ENCODE peak calls at places on chromosomes 2 and 18, in four cellular contexts. P, E, G and O are unnamed samples.

GRCh38 chr18:80183273-80184050 is 63.9 kb downstream of the PARD6G start:
- DNase-seq in P (no peak), E (no peak), G (peak; percentile 36), O (no peak)

GRCh38 chr2:44310287-44310686 is 35.0 kb downstream of the SLC3A1 start:
- DNase-seq in P (no peak), E (no peak), G (no peak), O (no peak)

GRCh38 chr2:145753209-145753608 is 1233.3 kb upstream of the ZEB2 start:
- DNase-seq in P (no peak), E (no peak), G (no peak), O (no peak)

GRCh38 chr2:127173073-127173472 is 47.0 kb downstream of the CYP27C1 start:
- DNase-seq in P (no peak), E (no peak), G (no peak), O (no peak)

GRCh38 chr2:240445961-240446538 is 10.6 kb downstream of the GPC1 start:
- DNase-seq in P (no peak), E (no peak), G (no peak), O (no peak)

GRCh38 chr2:80496770-80497169 is 192.2 kb upstream of the LRRTM1 start:
- DNase-seq in P (peak; percentile 60), E (no peak), G (no peak), O (no peak)

GRCh38 chr2:191231995-191232394 is 13.2 kb upstream of the MYO1B start:
- DNase-seq in P (no peak), E (no peak), G (no peak), O (no peak)

GRCh38 chr2:104976603-104977120 is 61.2 kb upstream of the MRPS9 start:
- DNase-seq in P (no peak), E (peak; percentile 15), G (peak; percentile 70), O (peak; percentile 12)

GRCh38 chr2:187614756-187615155 is 60.5 kb upstream of the TFPI start:
- DNase-seq in P (peak; percentile 19), E (no peak), G (no peak), O (no peak)

GRCh38 chr18:3799515-3799914 is 349.5 kb downstream of the TGIF1 start:
- DNase-seq in P (no peak), E (no peak), G (no peak), O (no peak)

GRCh38 chr2:100703744-100704143 is 116.2 kb upstream of the NPAS2 start:
- DNase-seq in P (no peak), E (no peak), G (no peak), O (no peak)

GRCh38 chr2:180562378-180562777 is 418.0 kb upstream of the UBE2E3 start:
- DNase-seq in P (no peak), E (no peak), G (no peak), O (no peak)